ENCODE peak calls at places on chromosome 14, in nine cellular contexts. One of them, this sample, is unnamed.

GRCh38 chr14:23409475-23409874 is 1.4 kb upstream of the MYH6 start:
- DNase-seq in Panc1: no peak
- DNase-seq in transverse colon: no peak
- DNase-seq in GM23338: no peak
- DNase-seq in HCT116: no peak
- DNase-seq in stomach: no peak
- DNase-seq in H1: no peak
- DNase-seq in sigmoid colon: no peak
- DNase-seq in breast epithelium: no peak
- DNase-seq in this sample: no peak

GRCh38 chr14:52043690-52044089 is 25.2 kb downstream of the NID2 start:
- DNase-seq in Panc1: no peak
- DNase-seq in transverse colon: peak
- DNase-seq in GM23338: peak
- DNase-seq in HCT116: peak
- DNase-seq in stomach: peak
- DNase-seq in H1: no peak
- DNase-seq in sigmoid colon: no peak
- DNase-seq in breast epithelium: no peak
- DNase-seq in this sample: peak

GRCh38 chr14:23428686-23429495 is 6.6 kb downstream of the MYH7 start:
- DNase-seq in Panc1: no peak
- DNase-seq in transverse colon: no peak
- DNase-seq in GM23338: no peak
- DNase-seq in HCT116: no peak
- DNase-seq in stomach: no peak
- DNase-seq in H1: no peak
- DNase-seq in sigmoid colon: peak
- DNase-seq in breast epithelium: peak
- DNase-seq in this sample: no peak

GRCh38 chr14:99394602-99395001 is 86.1 kb downstream of the SETD3 start:
- DNase-seq in Panc1: no peak
- DNase-seq in transverse colon: no peak
- DNase-seq in GM23338: no peak
- DNase-seq in HCT116: no peak
- DNase-seq in stomach: no peak
- DNase-seq in H1: no peak
- DNase-seq in sigmoid colon: peak
- DNase-seq in breast epithelium: no peak
- DNase-seq in this sample: no peak

GRCh38 chr14:74896400-74896799 is 14.7 kb downstream of the DLST start:
- DNase-seq in Panc1: no peak
- DNase-seq in transverse colon: no peak
- DNase-seq in GM23338: no peak
- DNase-seq in HCT116: no peak
- DNase-seq in stomach: no peak
- DNase-seq in H1: no peak
- DNase-seq in sigmoid colon: no peak
- DNase-seq in breast epithelium: no peak
- DNase-seq in this sample: no peak

GRCh38 chr14:24456980-24457379 is 14.4 kb upstream of the SDR39U1 start:
- DNase-seq in Panc1: no peak
- DNase-seq in transverse colon: no peak
- DNase-seq in GM23338: no peak
- DNase-seq in HCT116: no peak
- DNase-seq in stomach: no peak
- DNase-seq in H1: no peak
- DNase-seq in sigmoid colon: no peak
- DNase-seq in breast epithelium: no peak
- DNase-seq in this sample: no peak

GRCh38 chr14:78595797-78596196 is 425.6 kb downstream of the NRXN3 start:
- DNase-seq in Panc1: no peak
- DNase-seq in transverse colon: no peak
- DNase-seq in GM23338: peak
- DNase-seq in HCT116: no peak
- DNase-seq in stomach: no peak
- DNase-seq in H1: no peak
- DNase-seq in sigmoid colon: no peak
- DNase-seq in breast epithelium: no peak
- DNase-seq in this sample: peak

GRCh38 chr14:104931323-104931770 is 6.7 kb downstream of the PLD4 start:
- DNase-seq in Panc1: no peak
- DNase-seq in transverse colon: no peak
- DNase-seq in GM23338: no peak
- DNase-seq in HCT116: no peak
- DNase-seq in stomach: no peak
- DNase-seq in H1: no peak
- DNase-seq in sigmoid colon: peak
- DNase-seq in breast epithelium: peak
- DNase-seq in this sample: no peak

GRCh38 chr14:58871972-58872530 is 234.3 kb downstream of the DACT1 start:
- DNase-seq in Panc1: no peak
- DNase-seq in transverse colon: no peak
- DNase-seq in GM23338: no peak
- DNase-seq in HCT116: no peak
- DNase-seq in stomach: no peak
- DNase-seq in H1: no peak
- DNase-seq in sigmoid colon: no peak
- DNase-seq in breast epithelium: no peak
- DNase-seq in this sample: no peak

GRCh38 chr14:23610090-23610814 is 25.9 kb upstream of the DHRS2 start:
- DNase-seq in Panc1: no peak
- DNase-seq in transverse colon: no peak
- DNase-seq in GM23338: no peak
- DNase-seq in HCT116: no peak
- DNase-seq in stomach: no peak
- DNase-seq in H1: no peak
- DNase-seq in sigmoid colon: no peak
- DNase-seq in breast epithelium: no peak
- DNase-seq in this sample: no peak

GRCh38 chr14:21241218-21241819 is 27.9 kb downstream of the HNRNPC start:
- DNase-seq in Panc1: no peak
- DNase-seq in transverse colon: no peak
- DNase-seq in GM23338: peak
- DNase-seq in HCT116: no peak
- DNase-seq in stomach: no peak
- DNase-seq in H1: no peak
- DNase-seq in sigmoid colon: no peak
- DNase-seq in breast epithelium: no peak
- DNase-seq in this sample: no peak

GRCh38 chr14:73789996-73790581 is 61.5 kb upstream of the PTGR2 start:
- DNase-seq in Panc1: no peak
- DNase-seq in transverse colon: peak
- DNase-seq in GM23338: no peak
- DNase-seq in HCT116: no peak
- DNase-seq in stomach: no peak
- DNase-seq in H1: no peak
- DNase-seq in sigmoid colon: peak
- DNase-seq in breast epithelium: no peak
- DNase-seq in this sample: no peak

GRCh38 chr14:36313898-36314297 is 6.5 kb downstream of the MBIP start:
- DNase-seq in Panc1: no peak
- DNase-seq in transverse colon: no peak
- DNase-seq in GM23338: peak
- DNase-seq in HCT116: no peak
- DNase-seq in stomach: no peak
- DNase-seq in H1: no peak
- DNase-seq in sigmoid colon: no peak
- DNase-seq in breast epithelium: no peak
- DNase-seq in this sample: no peak

GRCh38 chr14:23079716-23080115 is 15.2 kb downstream of the ACIN1 start:
- DNase-seq in Panc1: no peak
- DNase-seq in transverse colon: no peak
- DNase-seq in GM23338: no peak
- DNase-seq in HCT116: no peak
- DNase-seq in stomach: no peak
- DNase-seq in H1: no peak
- DNase-seq in sigmoid colon: no peak
- DNase-seq in breast epithelium: no peak
- DNase-seq in this sample: no peak

GRCh38 chr14:96192049-96192448 is 12.6 kb upstream of the BDKRB2 start:
- DNase-seq in Panc1: no peak
- DNase-seq in transverse colon: no peak
- DNase-seq in GM23338: no peak
- DNase-seq in HCT116: no peak
- DNase-seq in stomach: no peak
- DNase-seq in H1: no peak
- DNase-seq in sigmoid colon: no peak
- DNase-seq in breast epithelium: no peak
- DNase-seq in this sample: no peak

GRCh38 chr14:102622262-102622885 is 29.9 kb downstream of the RCOR1 start:
- DNase-seq in Panc1: no peak
- DNase-seq in transverse colon: peak
- DNase-seq in GM23338: peak
- DNase-seq in HCT116: no peak
- DNase-seq in stomach: no peak
- DNase-seq in H1: no peak
- DNase-seq in sigmoid colon: no peak
- DNase-seq in breast epithelium: no peak
- DNase-seq in this sample: no peak

GRCh38 chr14:37253905-37254304 is 56.2 kb downstream of the MIPOL1 start:
- DNase-seq in Panc1: no peak
- DNase-seq in transverse colon: no peak
- DNase-seq in GM23338: no peak
- DNase-seq in HCT116: no peak
- DNase-seq in stomach: no peak
- DNase-seq in H1: no peak
- DNase-seq in sigmoid colon: no peak
- DNase-seq in breast epithelium: no peak
- DNase-seq in this sample: no peak

GRCh38 chr14:21405097-21405496 is 21.3 kb upstream of the SUPT16H start:
- DNase-seq in Panc1: no peak
- DNase-seq in transverse colon: no peak
- DNase-seq in GM23338: no peak
- DNase-seq in HCT116: no peak
- DNase-seq in stomach: no peak
- DNase-seq in H1: no peak
- DNase-seq in sigmoid colon: no peak
- DNase-seq in breast epithelium: no peak
- DNase-seq in this sample: no peak

GRCh38 chr14:90741682-90741946 is 74.6 kb downstream of the TTC7B start:
- DNase-seq in Panc1: no peak
- DNase-seq in transverse colon: no peak
- DNase-seq in GM23338: no peak
- DNase-seq in HCT116: no peak
- DNase-seq in stomach: no peak
- DNase-seq in H1: no peak
- DNase-seq in sigmoid colon: no peak
- DNase-seq in breast epithelium: no peak
- DNase-seq in this sample: no peak

GRCh38 chr14:63286071-63286470 is 32.7 kb downstream of the GPHB5 start:
- DNase-seq in Panc1: no peak
- DNase-seq in transverse colon: no peak
- DNase-seq in GM23338: no peak
- DNase-seq in HCT116: no peak
- DNase-seq in stomach: no peak
- DNase-seq in H1: no peak
- DNase-seq in sigmoid colon: no peak
- DNase-seq in breast epithelium: no peak
- DNase-seq in this sample: no peak

GRCh38 chr14:72549848-72550247 is 344.1 kb downstream of the DPF3 start:
- DNase-seq in Panc1: no peak
- DNase-seq in transverse colon: no peak
- DNase-seq in GM23338: no peak
- DNase-seq in HCT116: no peak
- DNase-seq in stomach: no peak
- DNase-seq in H1: no peak
- DNase-seq in sigmoid colon: peak
- DNase-seq in breast epithelium: no peak
- DNase-seq in this sample: no peak

GRCh38 chr14:42224053-42224888 is 617.6 kb downstream of the LRFN5 start:
- DNase-seq in Panc1: no peak
- DNase-seq in transverse colon: peak
- DNase-seq in GM23338: peak
- DNase-seq in HCT116: peak
- DNase-seq in stomach: peak
- DNase-seq in H1: peak
- DNase-seq in sigmoid colon: no peak
- DNase-seq in breast epithelium: no peak
- DNase-seq in this sample: peak

GRCh38 chr14:31286456-31287293 is 79.1 kb upstream of the HECTD1 start:
- DNase-seq in Panc1: no peak
- DNase-seq in transverse colon: no peak
- DNase-seq in GM23338: peak
- DNase-seq in HCT116: peak
- DNase-seq in stomach: no peak
- DNase-seq in H1: peak
- DNase-seq in sigmoid colon: no peak
- DNase-seq in breast epithelium: no peak
- DNase-seq in this sample: no peak

GRCh38 chr14:94171208-94171607 is 2.9 kb upstream of the PPP4R4 start:
- DNase-seq in Panc1: no peak
- DNase-seq in transverse colon: no peak
- DNase-seq in GM23338: no peak
- DNase-seq in HCT116: no peak
- DNase-seq in stomach: no peak
- DNase-seq in H1: no peak
- DNase-seq in sigmoid colon: no peak
- DNase-seq in breast epithelium: no peak
- DNase-seq in this sample: peak
- TF ChIP-seq POLR2AphosphoS5 in Panc1: no peak
- TF ChIP-seq POLR2AphosphoS5 in transverse colon: no peak
- TF ChIP-seq POLR2AphosphoS5 in GM23338: no peak
- TF ChIP-seq POLR2AphosphoS5 in HCT116: no peak
- TF ChIP-seq POLR2AphosphoS5 in stomach: no peak
- TF ChIP-seq POLR2AphosphoS5 in H1: no peak
- TF ChIP-seq POLR2AphosphoS5 in sigmoid colon: no peak
- TF ChIP-seq POLR2AphosphoS5 in breast epithelium: no peak
- TF ChIP-seq POLR2AphosphoS5 in this sample: no peak

GRCh38 chr14:77051101-77051500 is 22.6 kb upstream of the IRF2BPL start:
- DNase-seq in Panc1: no peak
- DNase-seq in transverse colon: no peak
- DNase-seq in GM23338: no peak
- DNase-seq in HCT116: no peak
- DNase-seq in stomach: peak
- DNase-seq in H1: no peak
- DNase-seq in sigmoid colon: peak
- DNase-seq in breast epithelium: no peak
- DNase-seq in this sample: peak
- TF ChIP-seq POLR2AphosphoS5 in Panc1: no peak
- TF ChIP-seq POLR2AphosphoS5 in transverse colon: no peak
- TF ChIP-seq POLR2AphosphoS5 in GM23338: no peak
- TF ChIP-seq POLR2AphosphoS5 in HCT116: no peak
- TF ChIP-seq POLR2AphosphoS5 in stomach: peak
- TF ChIP-seq POLR2AphosphoS5 in H1: no peak
- TF ChIP-seq POLR2AphosphoS5 in sigmoid colon: no peak
- TF ChIP-seq POLR2AphosphoS5 in breast epithelium: peak
- TF ChIP-seq POLR2AphosphoS5 in this sample: no peak

GRCh38 chr14:34046799-34047520 is 96.1 kb upstream of the EGLN3 start:
- DNase-seq in Panc1: no peak
- DNase-seq in transverse colon: no peak
- DNase-seq in GM23338: no peak
- DNase-seq in HCT116: no peak
- DNase-seq in stomach: no peak
- DNase-seq in H1: no peak
- DNase-seq in sigmoid colon: no peak
- DNase-seq in breast epithelium: no peak
- DNase-seq in this sample: no peak
- TF ChIP-seq POLR2AphosphoS5 in Panc1: no peak
- TF ChIP-seq POLR2AphosphoS5 in transverse colon: no peak
- TF ChIP-seq POLR2AphosphoS5 in GM23338: no peak
- TF ChIP-seq POLR2AphosphoS5 in HCT116: no peak
- TF ChIP-seq POLR2AphosphoS5 in stomach: no peak
- TF ChIP-seq POLR2AphosphoS5 in H1: no peak
- TF ChIP-seq POLR2AphosphoS5 in sigmoid colon: no peak
- TF ChIP-seq POLR2AphosphoS5 in breast epithelium: no peak
- TF ChIP-seq POLR2AphosphoS5 in this sample: no peak

GRCh38 chr14:30240002-30240401 is 312.4 kb upstream of the PRKD1 start:
- DNase-seq in Panc1: no peak
- DNase-seq in transverse colon: no peak
- DNase-seq in GM23338: no peak
- DNase-seq in HCT116: no peak
- DNase-seq in stomach: no peak
- DNase-seq in H1: no peak
- DNase-seq in sigmoid colon: no peak
- DNase-seq in breast epithelium: no peak
- DNase-seq in this sample: no peak
- TF ChIP-seq POLR2AphosphoS5 in Panc1: no peak
- TF ChIP-seq POLR2AphosphoS5 in transverse colon: no peak
- TF ChIP-seq POLR2AphosphoS5 in GM23338: no peak
- TF ChIP-seq POLR2AphosphoS5 in HCT116: no peak
- TF ChIP-seq POLR2AphosphoS5 in stomach: no peak
- TF ChIP-seq POLR2AphosphoS5 in H1: no peak
- TF ChIP-seq POLR2AphosphoS5 in sigmoid colon: no peak
- TF ChIP-seq POLR2AphosphoS5 in breast epithelium: no peak
- TF ChIP-seq POLR2AphosphoS5 in this sample: no peak